ENCODE peak calls at places on chromosomes 4 and X, in seven cellular contexts. V, N, Q, U, L, F and S are unnamed samples.

GRCh38 chr4:113503691-113504090 is 257.8 kb downstream of the CAMK2D start:
- DNase-seq in V (no peak), N (no peak), Q (no peak), U (no peak), L (no peak), F (no peak), S (no peak)

GRCh38 chrX:135931644-135932487 is 38.4 kb downstream of the SAGE1 start:
- DNase-seq in V (peak; percentile 24), N (no peak), Q (peak; percentile 6), U (peak; percentile 64), L (peak; percentile 63), F (peak; percentile 26), S (peak; percentile 47)

GRCh38 chrX:55008571-55009358 is 8.6 kb downstream of the APEX2 start:
- DNase-seq in V (peak; percentile 4), N (no peak), Q (no peak), U (no peak), L (no peak), F (peak; percentile 24), S (no peak)

GRCh38 chr4:26330186-26330787 is 9.5 kb downstream of the RBPJ start:
- DNase-seq in V (peak; percentile 68), N (no peak), Q (no peak), U (no peak), L (no peak), F (peak; percentile 74), S (peak; percentile 77)

GRCh38 chrX:20271730-20272129 is 5.0 kb upstream of the RPS6KA3 start:
- DNase-seq in V (peak; percentile 43), N (no peak), Q (no peak), U (no peak), L (no peak), F (no peak), S (no peak)

GRCh38 chrX:136143714-136144113 is 3.6 kb upstream of the FHL1 start:
- DNase-seq in V (no peak), N (no peak), Q (no peak), U (no peak), L (no peak), F (no peak), S (no peak)

GRCh38 chrX:71224969-71225368 is 1.9 kb downstream of the GJB1 start:
- DNase-seq in V (no peak), N (no peak), Q (no peak), U (no peak), L (no peak), F (peak; percentile 1), S (no peak)

GRCh38 chr4:10942166-10942565 is 257.6 kb upstream of the CLNK start:
- DNase-seq in V (no peak), N (no peak), Q (no peak), U (no peak), L (no peak), F (no peak), S (no peak)

GRCh38 chr4:48578132-48578964 is 88.3 kb downstream of the ZAR1 start:
- DNase-seq in V (peak; percentile 78), N (peak; percentile 52), Q (peak; percentile 51), U (peak; percentile 57), L (peak; percentile 37), F (peak; percentile 77), S (peak; percentile 78)

GRCh38 chr4:17817027-17817426 is 6.2 kb downstream of the NCAPG start:
- DNase-seq in V (peak; percentile 78), N (peak; percentile 0), Q (no peak), U (no peak), L (no peak), F (peak; percentile 76), S (peak; percentile 53)

GRCh38 chrX:7214251-7214650 is 66.3 kb upstream of the PUDP start:
- DNase-seq in V (no peak), N (no peak), Q (no peak), U (no peak), L (no peak), F (no peak), S (no peak)

GRCh38 chr4:66562276-66562806 is 892.1 kb upstream of the EPHA5 start:
- DNase-seq in V (no peak), N (no peak), Q (no peak), U (no peak), L (no peak), F (no peak), S (no peak)
- H4K8ac ChIP-seq in V (no peak overlapping the region), N (no peak overlapping the region), Q (no peak overlapping the region), U (no peak overlapping the region), L (no peak overlapping the region), F (no peak overlapping the region), S (no peak overlapping the region)

DNA sequence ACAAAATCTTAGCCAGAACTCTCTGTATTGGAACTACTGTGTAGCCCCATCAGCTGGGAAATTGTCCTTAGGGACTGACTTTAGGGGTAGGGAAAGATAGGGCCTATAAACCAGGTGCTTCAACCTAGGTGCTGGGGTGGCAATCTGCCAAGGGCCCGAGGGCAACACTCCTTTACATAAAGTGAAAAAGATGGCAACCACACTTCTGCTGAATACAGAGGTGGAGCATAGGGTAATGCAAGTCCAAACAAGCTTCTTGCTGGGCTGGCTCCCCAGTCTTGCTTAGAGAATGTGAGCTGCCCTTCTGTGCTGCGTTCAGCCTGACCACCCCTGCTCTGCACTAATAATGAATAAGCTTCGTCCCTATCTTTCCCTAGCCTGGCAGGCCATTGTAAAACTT is 9.8 kb downstream of the ZBTB33 start:
- DNase-seq in V (no peak), N (peak; percentile 2), Q (no peak), U (no peak), L (no peak), F (no peak), S (no peak)
- H3K18ac ChIP-seq in V (no peak overlapping the region), N (no peak overlapping the region), Q (no peak overlapping the region), U (no peak overlapping the region), L (no peak overlapping the region), F (no peak overlapping the region), S (no peak overlapping the region)

GRCh38 chr4:64341711-64342110 is 67.5 kb downstream of the TECRL start:
- DNase-seq in V (no peak), N (no peak), Q (no peak), U (no peak), L (no peak), F (no peak), S (no peak)
- H4K8ac ChIP-seq in V (no peak overlapping the region), N (no peak overlapping the region), Q (no peak overlapping the region), U (peak overlapping the region; percentile 57), L (no peak overlapping the region), F (no peak overlapping the region), S (no peak overlapping the region)

GRCh38 chrX:150446995-150447394 is 83.9 kb downstream of the MAMLD1 start:
- DNase-seq in V (peak; percentile 43), N (no peak), Q (no peak), U (no peak), L (no peak), F (no peak), S (no peak)
- H3K18ac ChIP-seq in V (no peak overlapping the region), N (no peak overlapping the region), Q (no peak overlapping the region), U (no peak overlapping the region), L (no peak overlapping the region), F (no peak overlapping the region), S (no peak overlapping the region)

GRCh38 chr4:52477191-52477590 is 181.9 kb downstream of the USP46 start:
- DNase-seq in V (no peak), N (no peak), Q (no peak), U (no peak), L (no peak), F (no peak), S (no peak)
- H4K8ac ChIP-seq in V (no peak overlapping the region), N (no peak overlapping the region), Q (no peak overlapping the region), U (no peak overlapping the region), L (no peak overlapping the region), F (no peak overlapping the region), S (no peak overlapping the region)

DNA sequence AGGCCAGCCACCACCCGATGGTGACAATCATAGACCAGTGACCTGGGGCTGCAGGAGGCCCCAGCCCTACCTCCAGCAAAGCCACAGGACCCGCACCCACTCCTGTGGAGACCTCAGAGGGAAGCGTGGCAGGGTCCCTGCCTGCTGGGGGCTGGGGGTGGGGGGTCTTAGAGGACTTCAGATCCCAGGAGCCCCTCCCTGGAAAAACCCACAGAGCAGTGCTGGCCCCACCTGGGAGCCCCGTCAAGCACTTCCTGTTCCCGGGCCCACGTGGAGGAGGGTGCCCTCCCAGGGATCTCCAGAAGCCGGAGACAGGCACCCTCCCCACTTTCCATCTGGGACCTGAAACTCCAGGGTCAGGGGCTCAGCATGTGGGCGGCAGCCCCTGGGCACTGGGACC is 31.9 kb downstream of the TACC3 start:
- DNase-seq in V (no peak), N (no peak), Q (no peak), U (no peak), L (no peak), F (no peak), S (no peak)
- H3K18ac ChIP-seq in V (no peak overlapping the region), N (no peak overlapping the region), Q (no peak overlapping the region), U (no peak overlapping the region), L (no peak overlapping the region), F (no peak overlapping the region), S (no peak overlapping the region)

GRCh38 chrX:124433186-124433585 is 86.8 kb downstream of the SH2D1A start:
- DNase-seq in V (no peak), N (no peak), Q (no peak), U (no peak), L (no peak), F (no peak), S (no peak)

GRCh38 chrX:124440674-124441073 is 94.3 kb downstream of the SH2D1A start:
- DNase-seq in V (no peak), N (no peak), Q (no peak), U (no peak), L (no peak), F (no peak), S (no peak)

DNA sequence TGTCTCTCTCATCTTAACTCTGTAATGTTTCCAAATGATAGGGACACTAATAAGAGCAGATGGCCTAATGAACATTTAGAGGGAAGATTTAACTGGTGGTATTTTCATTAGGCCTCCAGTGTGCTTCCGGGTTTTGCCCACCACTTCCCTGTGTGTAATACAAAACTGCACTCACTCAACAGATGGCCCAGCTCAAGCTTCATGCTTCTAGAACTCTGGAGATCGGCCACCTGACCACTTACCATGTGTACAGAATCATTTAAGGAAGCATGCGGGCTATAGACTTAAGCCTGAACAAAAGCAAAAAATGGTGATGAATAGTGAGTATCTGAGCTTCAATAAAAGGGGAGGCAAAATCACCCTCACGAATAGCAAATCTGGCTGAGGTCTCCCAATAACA is 89.3 kb downstream of the SH2D1A start:
- DNase-seq in V (no peak), N (no peak), Q (no peak), U (no peak), L (no peak), F (no peak), S (no peak)
- H4K8ac ChIP-seq in V (no peak overlapping the region), N (no peak overlapping the region), Q (no peak overlapping the region), U (no peak overlapping the region), L (no peak overlapping the region), F (no peak overlapping the region), S (no peak overlapping the region)

DNA sequence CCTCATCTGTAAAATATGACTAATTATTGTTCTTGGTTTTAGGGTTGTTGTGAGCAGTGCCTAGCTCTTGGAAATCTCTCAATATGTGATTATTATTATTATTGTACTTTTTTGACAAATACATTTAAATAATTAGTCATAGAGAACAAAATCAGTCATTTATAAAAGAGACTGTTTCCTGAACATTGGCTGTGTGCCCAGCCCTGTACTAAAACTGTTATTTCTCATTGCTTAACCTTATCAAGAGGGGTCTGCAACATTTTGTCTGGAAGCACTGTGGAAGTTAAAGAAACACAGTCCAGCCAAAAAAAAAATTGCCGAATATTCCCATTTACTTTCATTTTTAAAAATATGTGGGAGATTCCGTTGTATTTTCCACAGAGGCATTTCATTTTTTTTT is 989.2 kb upstream of the SLIT2 start:
- DNase-seq in V (no peak), N (no peak), Q (no peak), U (no peak), L (no peak), F (no peak), S (no peak)
- H3K18ac ChIP-seq in V (no peak overlapping the region), N (no peak overlapping the region), Q (no peak overlapping the region), U (no peak overlapping the region), L (no peak overlapping the region), F (no peak overlapping the region), S (no peak overlapping the region)

GRCh38 chrX:84909151-84909550 is 94.5 kb upstream of the APOOL start:
- DNase-seq in V (no peak), N (no peak), Q (no peak), U (no peak), L (no peak), F (no peak), S (no peak)
- H4K8ac ChIP-seq in V (no peak overlapping the region), N (no peak overlapping the region), Q (no peak overlapping the region), U (no peak overlapping the region), L (no peak overlapping the region), F (no peak overlapping the region), S (no peak overlapping the region)